ENCODE peak calls at places on chromosomes 7 and 10, in seven cellular contexts. D, P, T, Y, M, N and Z are unnamed samples.

GRCh38 chr10:52477305-52477704 is 163.2 kb downstream of the DKK1 start:
- DNase-seq in M (no peak), T (no peak), Y (no peak), N (no peak), D (no peak), P (no peak), Z (no peak)

GRCh38 chr10:131618587-131619267 is 282.1 kb upstream of the PPP2R2D start:
- DNase-seq in Y (no peak), T (no peak), P (no peak), D (peak), N (no peak), M (no peak), Z (no peak)

GRCh38 chr7:80095545-80095944 is 39.1 kb upstream of the GNAI1 start:
- DNase-seq in M (no peak), P (no peak), D (no peak), Y (no peak), T (no peak), N (no peak), Z (no peak)

GRCh38 chr7:126398285-126398684 is 854.5 kb downstream of the GRM8 start:
- DNase-seq in T (no peak), N (no peak), M (no peak), Y (no peak), D (no peak), P (no peak), Z (no peak)

GRCh38 chr7:138565451-138566114 is 105.5 kb downstream of the TRIM24 start:
- DNase-seq in T (peak), D (no peak), Y (no peak), N (no peak), M (no peak), P (no peak), Z (peak)

GRCh38 chr10:121096617-121097431 is 245.7 kb downstream of the WDR11 start:
- DNase-seq in D (no peak), N (peak), P (no peak), Y (no peak), T (no peak), M (peak), Z (no peak)

GRCh38 chr10:18230794-18231193 is 90.6 kb downstream of the CACNB2 start:
- DNase-seq in N (no peak), P (no peak), D (no peak), Y (no peak), M (no peak), T (no peak), Z (no peak)

GRCh38 chr10:70445718-70446485 is 4.4 kb upstream of the NODAL start:
- DNase-seq in P (no peak), T (no peak), M (no peak), Y (no peak), D (no peak), N (no peak), Z (no peak)

GRCh38 chr10:13961096-13961495 is 369.6 kb downstream of the FRMD4A start:
- DNase-seq in P (no peak), N (no peak), D (no peak), T (no peak), Y (no peak), M (no peak), Z (no peak)

GRCh38 chr10:45023426-45023825 is 22.7 kb downstream of the ZNF22 start:
- DNase-seq in D (no peak), M (no peak), N (no peak), P (no peak), T (no peak), Y (no peak), Z (no peak)

GRCh38 chr10:75525646-75526045 is 94.2 kb downstream of the LRMDA start:
- DNase-seq in Y (no peak), P (no peak), T (no peak), N (no peak), D (no peak), M (no peak), Z (no peak)

GRCh38 chr7:91142743-91143142 is 121.5 kb upstream of the FZD1 start:
- DNase-seq in Y (no peak), T (no peak), P (no peak), D (no peak), M (no peak), N (no peak), Z (no peak)

GRCh38 chr10:116521424-116522305 is 24.1 kb upstream of the PNLIP start:
- DNase-seq in Y (no peak), D (no peak), N (peak), M (no peak), T (peak), P (no peak), Z (peak)

GRCh38 chr10:103241262-103242011 is 4.2 kb upstream of the RPEL1 start:
- DNase-seq in N (peak), Y (peak), T (peak), D (no peak), M (no peak), P (no peak), Z (no peak)

GRCh38 chr10:116974442-116975005 is 30.5 kb downstream of the SHTN1 start:
- DNase-seq in N (no peak), D (no peak), Y (no peak), M (no peak), P (no peak), T (no peak), Z (peak)

GRCh38 chr10:43210556-43210955 is 56.3 kb downstream of the RASGEF1A start:
- DNase-seq in M (peak), T (no peak), Y (no peak), P (no peak), N (no peak), D (peak), Z (no peak)

GRCh38 chr7:151315038-151315655 is 26.5 kb upstream of the NUB1 start:
- DNase-seq in T (peak), Y (peak), N (peak), M (no peak), D (no peak), P (peak), Z (peak)

GRCh38 chr7:98066934-98067507 is 39.6 kb upstream of the LMTK2 start:
- DNase-seq in P (no peak), M (no peak), Y (no peak), D (no peak), N (no peak), T (no peak), Z (no peak)

GRCh38 chr10:109429956-109430760 is 493.2 kb downstream of the XPNPEP1 start:
- DNase-seq in D (no peak), M (no peak), T (no peak), P (no peak), N (no peak), Y (no peak), Z (peak)

GRCh38 chr10:86803156-86803555 is 46.7 kb downstream of the BMPR1A start:
- DNase-seq in M (no peak), T (no peak), D (no peak), N (no peak), P (no peak), Y (no peak), Z (no peak)

GRCh38 chr10:78953124-78954008 is 115.4 kb upstream of the ZMIZ1 start:
- DNase-seq in T (peak), M (peak), Y (no peak), D (no peak), P (no peak), N (no peak), Z (no peak)

GRCh38 chr10:57696641-57697040 is 571.1 kb downstream of the IPMK start:
- DNase-seq in P (no peak), T (no peak), D (no peak), Y (no peak), N (no peak), M (no peak), Z (no peak)

GRCh38 chr7:123653162-123653561 is 2.5 kb upstream of the LMOD2 start:
- DNase-seq in Y (no peak), P (no peak), T (no peak), M (no peak), N (no peak), D (no peak), Z (no peak)

GRCh38 chr7:143042159-143042820 is 9.9 kb upstream of the OR6V1 start:
- DNase-seq in D (no peak), Y (no peak), N (no peak), M (no peak), P (no peak), T (no peak), Z (no peak)

GRCh38 chr10:21265622-21266021 is 259.9 kb downstream of the SKIDA1 start:
- DNase-seq in D (no peak), Y (no peak), T (no peak), N (no peak), P (no peak), M (no peak), Z (no peak)

GRCh38 chr7:30930621-30931020 is 19.0 kb downstream of the AQP1 start:
- DNase-seq in N (no peak), T (peak), D (no peak), M (no peak), Y (no peak), P (peak), Z (peak)

DNA sequence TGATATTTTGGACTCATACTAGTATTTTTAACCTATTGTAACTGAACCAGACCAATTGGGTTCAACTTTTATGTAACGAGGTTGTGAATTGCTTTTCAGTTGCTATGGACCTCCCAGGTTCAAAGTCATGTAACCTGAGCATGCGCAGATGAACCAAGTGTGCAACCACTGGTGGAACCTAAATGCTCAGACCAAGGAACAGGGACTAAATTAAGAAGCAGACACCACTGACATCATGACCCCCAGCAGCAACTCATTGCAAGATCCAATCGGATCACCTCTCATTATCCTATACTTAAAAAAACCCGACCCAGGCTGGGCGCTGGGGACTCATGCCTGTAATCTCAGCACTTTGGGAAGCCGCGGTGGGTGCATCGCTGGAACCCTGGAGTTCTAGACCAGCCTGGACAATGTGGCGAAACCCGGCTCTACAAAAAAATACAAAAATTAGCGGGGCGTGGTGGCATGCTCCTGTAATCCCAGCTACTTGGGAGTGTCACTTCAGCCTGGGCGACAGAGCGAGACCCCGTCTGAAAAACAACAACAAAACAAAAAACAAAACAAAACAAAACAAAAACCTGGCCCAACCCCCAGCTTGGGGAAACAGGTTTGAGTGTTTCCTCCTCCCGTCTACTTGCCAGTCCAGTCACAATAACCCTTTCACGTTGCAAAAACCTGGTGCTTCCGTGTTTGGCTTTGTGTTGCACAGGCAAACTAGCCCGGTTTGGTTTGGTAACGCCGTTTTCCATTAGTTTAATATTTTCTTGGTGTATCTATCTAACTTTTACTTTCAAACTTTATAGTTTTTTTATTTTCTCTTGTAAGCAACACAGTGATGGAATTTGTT is 11.3 kb upstream of the ZNF518A start:
- DNase-seq in D (no peak), P (no peak), T (no peak), M (no peak), N (peak), Y (no peak), Z (peak)
- TF ChIP-seq POLR2A in D (no peak), P (no peak), T (no peak), M (no peak), N (no peak), Y (no peak), Z (no peak)

GRCh38 chr7:38107486-38107893 is 70.6 kb upstream of the STARD3NL start:
- DNase-seq in N (peak), M (no peak), T (peak), P (peak), Y (peak), D (peak), Z (peak)
- TF ChIP-seq CTCF in N (peak), M (peak), T (peak), P (peak), Y (peak), D (peak), Z (peak)

GRCh38 chr10:27998954-27999275 is at the start of gene ODAD2:
- DNase-seq in T (no peak), M (peak), N (no peak), D (no peak), Y (no peak), P (no peak), Z (no peak)
- TF ChIP-seq POLR2A in T (no peak), M (no peak), N (no peak), D (no peak), Y (no peak), P (no peak), Z (no peak)

DNA sequence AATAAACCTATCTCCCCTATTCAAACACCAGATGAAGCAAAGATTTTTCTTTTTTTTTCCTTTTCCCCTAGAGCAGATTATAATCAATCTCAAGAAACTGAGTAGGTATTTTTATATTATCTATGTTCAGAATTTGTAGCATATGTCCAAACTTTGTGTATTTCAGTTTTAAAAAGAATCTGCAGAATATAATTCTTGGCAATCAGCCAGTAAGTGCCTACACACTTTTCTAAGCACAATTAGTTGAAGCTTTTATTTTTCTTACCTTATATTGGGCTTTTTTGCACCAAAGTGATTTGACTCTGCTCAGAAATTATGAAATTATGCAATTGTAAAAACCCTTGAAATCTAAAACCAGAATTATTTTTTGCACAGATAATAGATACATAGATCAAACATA is 315.8 kb upstream of the PHF14 start:
- DNase-seq in Y (no peak), P (no peak), M (no peak), D (no peak), T (no peak), N (no peak), Z (no peak)
- TF ChIP-seq CTCF in Y (no peak), P (no peak), M (no peak), D (no peak), T (no peak), N (no peak), Z (no peak)